ENCODE peak calls at places on chromosomes 4 and X, in five cellular contexts. M, U, P, D and N are unnamed samples.

GRCh38 chr4:184448828-184449227 is 25.5 kb downstream of the IRF2 start:
- DNase-seq in M (peak; percentile 37), U (no peak), P (no peak), D (no peak), N (peak; percentile 20)

GRCh38 chr4:86730310-86730709 is 118.9 kb downstream of the SLC10A6 start:
- DNase-seq in M (no peak), U (no peak), P (no peak), D (no peak), N (no peak)

GRCh38 chr4:1093391-1094335 is 19.7 kb downstream of the RNF212 start:
- DNase-seq in M (no peak), U (no peak), P (no peak), D (peak; percentile 47), N (no peak)

GRCh38 chr4:91909963-91910362 is 393.8 kb upstream of the GRID2 start:
- DNase-seq in M (no peak), U (no peak), P (no peak), D (no peak), N (no peak)

GRCh38 chr4:141610365-141610764 is 26.0 kb upstream of the IL15 start:
- DNase-seq in M (no peak), U (no peak), P (no peak), D (no peak), N (no peak)

GRCh38 chr4:56906534-56906933 is 1.2 kb upstream of the REST start:
- DNase-seq in M (no peak), U (no peak), P (no peak), D (no peak), N (no peak)

GRCh38 chr4:139963708-139964107 is 190.3 kb downstream of the MAML3 start:
- DNase-seq in M (no peak), U (no peak), P (peak; percentile 29), D (no peak), N (no peak)

GRCh38 chr4:175542787-175543186 is 269.3 kb downstream of the GPM6A start:
- DNase-seq in M (no peak), U (no peak), P (peak; percentile 33), D (no peak), N (no peak)

GRCh38 chr4:67927251-67927650 is 36.0 kb downstream of the TMPRSS11A start:
- DNase-seq in M (no peak), U (no peak), P (no peak), D (peak; percentile 66), N (no peak)

GRCh38 chr4:74056114-74056857 is 17.8 kb upstream of the CXCL3 start:
- DNase-seq in M (no peak), U (no peak), P (no peak), D (no peak), N (no peak)

GRCh38 chr4:169205146-169205806 is 65.5 kb downstream of the SH3RF1 start:
- DNase-seq in M (no peak), U (no peak), P (no peak), D (no peak), N (no peak)

GRCh38 chr4:54840992-54841768 is 183.4 kb downstream of the KIT start:
- DNase-seq in M (peak; percentile 0), U (no peak), P (no peak), D (no peak), N (no peak)

GRCh38 chr4:185304944-185305690 is 90.6 kb downstream of the LRP2BP start:
- DNase-seq in M (no peak), U (peak; percentile 94), P (peak; percentile 5), D (no peak), N (no peak)

GRCh38 chrX:140918398-140919043 is 83.9 kb upstream of the SPANXB1 start:
- DNase-seq in M (peak; percentile 5), U (peak; percentile 71), P (no peak), D (no peak), N (peak; percentile 0)

GRCh38 chr4:158446106-158446505 is 75.6 kb upstream of the RXFP1 start:
- DNase-seq in M (no peak), U (no peak), P (no peak), D (no peak), N (no peak)

GRCh38 chrX:120736989-120737388 is 107.1 kb upstream of the C1GALT1C1 start:
- DNase-seq in M (peak; percentile 5), U (no peak), P (no peak), D (no peak), N (no peak)

GRCh38 chr4:158821228-158822009 is 52.6 kb downstream of the FNIP2 start:
- DNase-seq in M (no peak), U (no peak), P (no peak), D (no peak), N (no peak)

GRCh38 chrX:149060921-149061320 is 444.2 kb downstream of the IDS start:
- DNase-seq in M (no peak), U (no peak), P (no peak), D (no peak), N (no peak)

GRCh38 chr4:139763668-139764067 is 98.0 kb downstream of the MGST2 start:
- DNase-seq in M (no peak), U (peak; percentile 27), P (peak; percentile 80), D (no peak), N (no peak)

GRCh38 chr4:182556576-182556975 is 313.4 kb downstream of the TENM3 start:
- DNase-seq in M (no peak), U (no peak), P (no peak), D (no peak), N (no peak)

GRCh38 chrX:80648023-80648422 is 161.7 kb downstream of the BRWD3 start:
- DNase-seq in M (no peak), U (peak; percentile 1), P (no peak), D (no peak), N (no peak)

GRCh38 chrX:17082831-17083230 is 136.4 kb downstream of the REPS2 start:
- DNase-seq in M (no peak), U (peak; percentile 9), P (peak; percentile 37), D (no peak), N (no peak)

GRCh38 chrX:134459683-134460004 is 321 bp upstream of the HPRT1 start:
- DNase-seq in M (no peak), U (peak; percentile 12), P (no peak), D (no peak), N (no peak)

GRCh38 chrX:112851806-112852205 is 11.2 kb upstream of the AMOT start:
- DNase-seq in M (no peak), U (no peak), P (no peak), D (no peak), N (no peak)

GRCh38 chr4:123415977-123416376 is 19.4 kb downstream of the SPRY1 start:
- DNase-seq in M (no peak), U (no peak), P (no peak), D (no peak), N (no peak)

GRCh38 chr4:147088141-147088540 is 142.5 kb upstream of the TTC29 start:
- DNase-seq in M (no peak), U (no peak), P (no peak), D (no peak), N (no peak)

GRCh38 chrX:43500996-43501694 is 155.0 kb upstream of the MAOA start:
- DNase-seq in M (no peak), U (no peak), P (no peak), D (no peak), N (no peak)

GRCh38 chr4:168615294-168615693 is 118.4 kb downstream of the PALLD start:
- DNase-seq in M (no peak), U (no peak), P (no peak), D (no peak), N (no peak)

GRCh38 chr4:65798498-65799127 is 128.3 kb upstream of the EPHA5 start:
- DNase-seq in M (no peak), U (no peak), P (no peak), D (no peak), N (no peak)